ENCODE peak calls at places on chromosomes 6 and 20, in four cellular contexts. L is progenitor cell of endocrine pancreas; X is CD8-positive, alpha-beta T cell; J is epithelial cell of esophagus. B is an unnamed sample.

GRCh38 chr6:118746100-118746874 is 94.9 kb upstream of the CEP85L start:
- DNase-seq in J (no peak), L (no peak), X (no peak), B (peak; percentile 13)

GRCh38 chr6:14072084-14072483 is 45.5 kb upstream of the CD83 start:
- DNase-seq in J (peak; percentile 19), L (no peak), X (no peak), B (no peak)

GRCh38 chr6:163249651-163250101 is 164.8 kb upstream of the QKI start:
- DNase-seq in J (no peak), L (no peak), X (no peak), B (no peak)

GRCh38 chr6:139124887-139125672 is 9.8 kb upstream of the HECA start:
- DNase-seq in X (peak; percentile 72), L (no peak), J (peak; percentile 88), B (peak; percentile 82)

GRCh38 chr20:34452281-34452982 is 63.8 kb upstream of the DYNLRB1 start:
- DNase-seq in L (no peak), X (no peak), J (peak; percentile 36), B (no peak)

GRCh38 chr20:19758888-19759331 is 852 bp downstream of the RIN2 start:
- DNase-seq in J (peak; percentile 48), X (no peak), L (peak; percentile 59), B (peak; percentile 59)

GRCh38 chr20:23143098-23143497 is 57.0 kb upstream of the CD93 start:
- DNase-seq in X (no peak), J (peak; percentile 91), L (no peak), B (peak; percentile 37)

GRCh38 chr6:169363590-169363989 is 109.9 kb upstream of the THBS2 start:
- DNase-seq in J (no peak), L (no peak), X (no peak), B (no peak)

GRCh38 chr6:29737707-29738630 is 14.7 kb downstream of the HLA-F start:
- DNase-seq in X (peak; percentile 52), J (peak; percentile 86), L (no peak), B (peak; percentile 75)

GRCh38 chr6:150894191-150894744 is 28.8 kb downstream of the MTHFD1L start:
- DNase-seq in J (no peak), X (no peak), L (no peak), B (no peak)

GRCh38 chr6:34922177-34922663 is 33.2 kb downstream of the ANKS1A start:
- DNase-seq in J (peak; percentile 84), L (no peak), X (no peak), B (no peak)

GRCh38 chr6:21188505-21189223 is 404.9 kb upstream of the SOX4 start:
- DNase-seq in X (no peak), L (no peak), J (peak; percentile 84), B (no peak)

GRCh38 chr6:39061588-39061987 is 13.0 kb downstream of the GLP1R start:
- DNase-seq in L (no peak), J (no peak), X (no peak), B (no peak)

GRCh38 chr6:161411265-161411944 is 137.5 kb upstream of the AGPAT4 start:
- DNase-seq in J (no peak), L (no peak), X (no peak), B (no peak)

GRCh38 chr6:3457710-3458605 is 1.1 kb upstream of the SLC22A23 start:
- DNase-seq in J (peak; percentile 86), L (no peak), X (no peak), B (peak; percentile 71)

GRCh38 chr6:138032571-138032970 is 74.6 kb downstream of the PERP start:
- DNase-seq in J (peak; percentile 95), X (no peak), L (no peak), B (no peak)

GRCh38 chr6:138959521-138959920 is 28.5 kb downstream of the REPS1 start:
- DNase-seq in L (no peak), J (peak; percentile 87), X (no peak), B (no peak)

GRCh38 chr20:19947611-19948264 is 69.4 kb upstream of the NAA20 start:
- DNase-seq in L (no peak), J (peak; percentile 36), X (no peak), B (no peak)

GRCh38 chr6:53686541-53686940 is 21.0 kb upstream of the KLHL31 start:
- DNase-seq in L (no peak), X (no peak), J (no peak), B (no peak)

GRCh38 chr6:18528084-18528743 is 141.1 kb downstream of the RNF144B start:
- DNase-seq in J (peak; percentile 18), X (no peak), L (no peak), B (no peak)

GRCh38 chr6:161009991-161010390 is 18.4 kb downstream of the MAP3K4 start:
- DNase-seq in X (no peak), J (no peak), L (no peak), B (no peak)

GRCh38 chr20:64044484-64045247 is 4.8 kb downstream of the SOX18 start:
- DNase-seq in X (no peak), J (peak; percentile 82), L (no peak), B (no peak)

GRCh38 chr20:6882911-6883310 is 115.4 kb downstream of the BMP2 start:
- DNase-seq in X (no peak), J (peak; percentile 93), L (no peak), B (no peak)

GRCh38 chr20:47888351-47888750 is 103.1 kb upstream of the SULF2 start:
- DNase-seq in J (no peak), L (no peak), X (no peak), B (no peak)

GRCh38 chr6:126017668-126018067 is 31.3 kb downstream of the TRMT11 start:
- DNase-seq in X (no peak), J (peak; percentile 8), L (no peak), B (no peak)

GRCh38 chr20:24910461-24910860 is 38.6 kb upstream of the CST7 start:
- DNase-seq in J (no peak), L (no peak), X (no peak), B (no peak)

GRCh38 chr6:168877821-168878282 is 375.8 kb downstream of the THBS2 start:
- DNase-seq in L (no peak), J (no peak), X (peak; percentile 5), B (peak; percentile 70)

GRCh38 chr6:138162104-138162946 is 586 bp downstream of the ARFGEF3 start:
- DNase-seq in X (no peak), L (peak; percentile 15), J (peak; percentile 3), B (peak; percentile 18)

GRCh38 chr6:6645266-6645917 is 56.9 kb downstream of the LY86 start:
- DNase-seq in J (peak; percentile 72), X (no peak), L (no peak), B (no peak)

GRCh38 chr20:62737971-62738881 is 29.6 kb downstream of the NTSR1 start:
- DNase-seq in X (no peak), J (no peak), L (no peak), B (peak; percentile 6)

GRCh38 chr20:10536531-10536930 is 101.4 kb downstream of the SLX4IP start:
- DNase-seq in L (no peak), X (no peak), J (peak; percentile 52), B (no peak)

GRCh38 chr6:109770047-109770446 is 79.0 kb downstream of the FIG4 start:
- DNase-seq in X (no peak), J (no peak), L (no peak), B (no peak)

GRCh38 chr6:51892750-51893149 is 194.7 kb downstream of the PKHD1 start:
- DNase-seq in X (no peak), L (no peak), J (peak; percentile 30), B (no peak)

GRCh38 chr20:57092112-57092899 is 174.1 kb downstream of the BMP7 start:
- DNase-seq in L (peak; percentile 67), X (peak; percentile 17), J (peak; percentile 54), B (peak; percentile 51)
- TF ChIP-seq CTCF in L (peak; percentile 93), X (peak; percentile 57), J (peak; percentile 78), B (peak; percentile 79)

DNA sequence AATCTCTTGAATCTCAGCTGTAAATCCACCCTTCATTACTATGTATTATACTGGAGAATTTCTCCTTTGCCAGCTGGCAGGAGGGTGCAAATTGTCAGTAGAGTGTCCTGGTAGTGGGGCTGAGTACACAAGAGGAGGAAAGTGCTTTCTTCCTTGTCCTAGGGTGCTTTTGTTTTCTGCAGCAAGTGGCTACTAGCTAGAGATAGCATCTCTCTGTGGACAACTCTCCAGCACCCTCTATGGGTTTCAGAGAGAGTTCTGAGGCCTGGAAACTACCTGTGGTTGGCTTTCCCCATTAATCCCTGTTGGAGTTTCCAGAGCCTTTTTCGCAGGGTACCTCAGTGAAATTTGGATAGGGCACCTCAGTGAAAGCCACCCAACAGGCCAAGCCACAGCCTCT is 422.5 kb upstream of the RGS17 start:
- DNase-seq in X (no peak), L (no peak), J (peak; percentile 52), B (no peak)
- TF ChIP-seq CTCF in X (no peak), L (peak; percentile 43), J (peak; percentile 56), B (no peak)

DNA sequence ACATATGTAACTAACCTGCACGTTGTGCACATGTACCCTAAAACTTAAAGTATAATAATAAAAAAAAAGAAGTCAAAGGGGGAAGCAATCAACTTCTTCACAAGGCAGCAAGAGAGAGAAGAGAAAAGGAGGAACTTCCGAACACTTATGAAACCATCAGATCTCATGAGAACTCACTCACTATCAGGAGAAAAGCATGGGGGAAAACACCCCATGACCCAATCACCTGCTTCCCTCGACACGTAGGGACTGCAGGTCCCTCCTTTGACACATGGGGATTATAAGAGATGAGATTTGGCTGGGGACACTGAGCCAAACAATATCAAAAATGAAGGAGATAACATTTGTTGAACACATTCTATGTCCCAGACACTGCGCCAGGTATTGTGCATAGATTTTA is 94.8 kb upstream of the PHACTR1 start:
- DNase-seq in L (no peak), J (no peak), X (no peak), B (no peak)
- TF ChIP-seq CTCF in L (no peak), J (no peak), X (no peak), B (no peak)

GRCh38 chr6:157615411-157615763 is 207.7 kb upstream of the SNX9 start:
- DNase-seq in X (no peak), L (no peak), J (no peak), B (peak; percentile 33)
- TF ChIP-seq CTCF in X (no peak), L (no peak), J (no peak), B (no peak)

GRCh38 chr20:13708234-13708633 is 69.5 kb upstream of the TASP1 start:
- DNase-seq in J (no peak), X (no peak), L (no peak), B (no peak)
- TF ChIP-seq CTCF in J (no peak), X (no peak), L (no peak), B (no peak)

DNA sequence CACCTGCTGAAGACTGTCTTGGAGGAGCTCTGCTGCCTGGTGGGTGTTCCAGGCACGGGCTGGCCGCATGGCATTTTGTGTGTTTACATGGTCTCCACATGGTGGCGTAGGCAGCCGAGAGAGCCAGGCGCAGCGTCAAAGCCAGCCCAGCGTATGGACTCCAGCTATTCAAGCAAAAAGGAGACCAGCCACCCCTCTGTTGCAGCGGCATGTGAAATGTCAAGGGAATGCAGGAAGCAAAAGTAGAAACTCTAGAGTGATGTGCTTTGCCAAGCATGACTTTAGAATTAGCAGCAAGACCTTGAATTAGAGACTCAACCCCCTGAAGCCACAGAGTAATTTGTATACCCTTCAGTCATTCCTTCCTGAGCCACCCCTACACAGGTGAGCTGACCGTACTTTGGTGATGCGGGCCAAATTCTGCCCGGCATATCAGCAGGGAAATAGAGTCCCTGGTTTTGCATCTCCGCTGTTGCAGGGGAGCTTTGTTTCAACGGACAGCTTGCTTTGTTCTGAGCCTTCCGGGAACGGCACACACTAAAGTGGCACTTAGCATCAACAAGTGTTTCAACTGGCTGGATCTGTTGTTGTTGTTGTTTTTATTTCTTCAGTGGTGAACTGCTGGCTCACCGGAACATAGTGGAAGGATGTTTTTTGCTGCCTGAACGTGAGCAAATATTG is 48.5 kb downstream of the FNDC1 start:
- DNase-seq in L (no peak), J (peak; percentile 34), X (no peak), B (no peak)
- TF ChIP-seq CTCF in L (peak; percentile 59), J (peak; percentile 32), X (no peak), B (no peak)

GRCh38 chr6:107578642-107579332 is 88.9 kb downstream of the SOBP start:
- DNase-seq in X (no peak), L (no peak), J (no peak), B (no peak)
- TF ChIP-seq CTCF in X (no peak), L (no peak), J (no peak), B (no peak)

B was measured in transverse colon.